ENCODE peak calls at places on chromosome 5, in six cellular contexts. One of them, this sample, is unnamed.

GRCh38 chr5:86118542-86118941 is 499.2 kb upstream of the COX7C start:
- DNase-seq in lower leg skin: no peak
- DNase-seq in activated B cell treated with CpG ODN at 0.5 μM for 24 hours: no peak
- DNase-seq in iPS-NIHi11: peak
- DNase-seq in left cardiac atrium: no peak
- DNase-seq in H9: no peak
- DNase-seq in this sample: no peak

GRCh38 chr5:5373351-5374033 is 49.0 kb upstream of the ICE1 start:
- DNase-seq in lower leg skin: peak
- DNase-seq in activated B cell treated with CpG ODN at 0.5 μM for 24 hours: no peak
- DNase-seq in iPS-NIHi11: no peak
- DNase-seq in left cardiac atrium: no peak
- DNase-seq in H9: no peak
- DNase-seq in this sample: no peak

GRCh38 chr5:68542207-68542606 is 326.7 kb downstream of the PIK3R1 start:
- DNase-seq in lower leg skin: no peak
- DNase-seq in activated B cell treated with CpG ODN at 0.5 μM for 24 hours: no peak
- DNase-seq in iPS-NIHi11: no peak
- DNase-seq in left cardiac atrium: no peak
- DNase-seq in H9: no peak
- DNase-seq in this sample: no peak

GRCh38 chr5:32330126-32330971 is 17.6 kb upstream of the MTMR12 start:
- DNase-seq in lower leg skin: peak
- DNase-seq in activated B cell treated with CpG ODN at 0.5 μM for 24 hours: no peak
- DNase-seq in iPS-NIHi11: no peak
- DNase-seq in left cardiac atrium: no peak
- DNase-seq in H9: no peak
- DNase-seq in this sample: no peak

GRCh38 chr5:138583984-138584637 is 8.9 kb upstream of the HSPA9 start:
- DNase-seq in lower leg skin: no peak
- DNase-seq in activated B cell treated with CpG ODN at 0.5 μM for 24 hours: no peak
- DNase-seq in iPS-NIHi11: no peak
- DNase-seq in left cardiac atrium: no peak
- DNase-seq in H9: no peak
- DNase-seq in this sample: no peak

GRCh38 chr5:50751064-50751657 is 84.7 kb downstream of the PARP8 start:
- DNase-seq in lower leg skin: no peak
- DNase-seq in activated B cell treated with CpG ODN at 0.5 μM for 24 hours: no peak
- DNase-seq in iPS-NIHi11: peak
- DNase-seq in left cardiac atrium: no peak
- DNase-seq in H9: no peak
- DNase-seq in this sample: peak

GRCh38 chr5:164191240-164191639 is 685.8 kb downstream of the MAT2B start:
- DNase-seq in lower leg skin: no peak
- DNase-seq in activated B cell treated with CpG ODN at 0.5 μM for 24 hours: no peak
- DNase-seq in iPS-NIHi11: no peak
- DNase-seq in left cardiac atrium: peak
- DNase-seq in H9: no peak
- DNase-seq in this sample: no peak

GRCh38 chr5:179272326-179273073 is 72.8 kb downstream of the ADAMTS2 start:
- DNase-seq in lower leg skin: no peak
- DNase-seq in activated B cell treated with CpG ODN at 0.5 μM for 24 hours: no peak
- DNase-seq in iPS-NIHi11: no peak
- DNase-seq in left cardiac atrium: peak
- DNase-seq in H9: peak
- DNase-seq in this sample: no peak

GRCh38 chr5:160959804-160960203 is 107.8 kb upstream of the ATP10B start:
- DNase-seq in lower leg skin: peak
- DNase-seq in activated B cell treated with CpG ODN at 0.5 μM for 24 hours: no peak
- DNase-seq in iPS-NIHi11: no peak
- DNase-seq in left cardiac atrium: peak
- DNase-seq in H9: no peak
- DNase-seq in this sample: peak

GRCh38 chr5:74631088-74631960 is 9.2 kb downstream of the ENC1 start:
- DNase-seq in lower leg skin: no peak
- DNase-seq in activated B cell treated with CpG ODN at 0.5 μM for 24 hours: no peak
- DNase-seq in iPS-NIHi11: no peak
- DNase-seq in left cardiac atrium: no peak
- DNase-seq in H9: no peak
- DNase-seq in this sample: peak

GRCh38 chr5:137348759-137349158 is 150.4 kb downstream of the SPOCK1 start:
- DNase-seq in lower leg skin: no peak
- DNase-seq in activated B cell treated with CpG ODN at 0.5 μM for 24 hours: no peak
- DNase-seq in iPS-NIHi11: no peak
- DNase-seq in left cardiac atrium: no peak
- DNase-seq in H9: no peak
- DNase-seq in this sample: no peak

GRCh38 chr5:122436615-122437014 is 124.6 kb downstream of the SNCAIP start:
- DNase-seq in lower leg skin: no peak
- DNase-seq in activated B cell treated with CpG ODN at 0.5 μM for 24 hours: no peak
- DNase-seq in iPS-NIHi11: no peak
- DNase-seq in left cardiac atrium: no peak
- DNase-seq in H9: no peak
- DNase-seq in this sample: no peak

GRCh38 chr5:179264053-179264540 is 81.2 kb downstream of the ADAMTS2 start:
- DNase-seq in lower leg skin: no peak
- DNase-seq in activated B cell treated with CpG ODN at 0.5 μM for 24 hours: no peak
- DNase-seq in iPS-NIHi11: no peak
- DNase-seq in left cardiac atrium: peak
- DNase-seq in H9: peak
- DNase-seq in this sample: no peak

GRCh38 chr5:142411656-142412425 is 87.0 kb upstream of the SPRY4 start:
- DNase-seq in lower leg skin: no peak
- DNase-seq in activated B cell treated with CpG ODN at 0.5 μM for 24 hours: no peak
- DNase-seq in iPS-NIHi11: no peak
- DNase-seq in left cardiac atrium: no peak
- DNase-seq in H9: no peak
- DNase-seq in this sample: no peak

GRCh38 chr5:172751761-172752510 is 19.1 kb downstream of the DUSP1 start:
- DNase-seq in lower leg skin: no peak
- DNase-seq in activated B cell treated with CpG ODN at 0.5 μM for 24 hours: no peak
- DNase-seq in iPS-NIHi11: no peak
- DNase-seq in left cardiac atrium: peak
- DNase-seq in H9: no peak
- DNase-seq in this sample: no peak

GRCh38 chr5:171750316-171750788 is 35.3 kb upstream of the SMIM23 start:
- DNase-seq in lower leg skin: no peak
- DNase-seq in activated B cell treated with CpG ODN at 0.5 μM for 24 hours: no peak
- DNase-seq in iPS-NIHi11: peak
- DNase-seq in left cardiac atrium: peak
- DNase-seq in H9: peak
- DNase-seq in this sample: no peak

GRCh38 chr5:138149530-138149929 is 10.3 kb upstream of the NME5 start:
- DNase-seq in lower leg skin: no peak
- DNase-seq in activated B cell treated with CpG ODN at 0.5 μM for 24 hours: no peak
- DNase-seq in iPS-NIHi11: peak
- DNase-seq in left cardiac atrium: no peak
- DNase-seq in H9: peak
- DNase-seq in this sample: no peak

GRCh38 chr5:55241756-55242155 is 8.3 kb upstream of the CCNO start:
- DNase-seq in lower leg skin: no peak
- DNase-seq in activated B cell treated with CpG ODN at 0.5 μM for 24 hours: no peak
- DNase-seq in iPS-NIHi11: no peak
- DNase-seq in left cardiac atrium: no peak
- DNase-seq in H9: no peak
- DNase-seq in this sample: no peak

GRCh38 chr5:143205386-143205785 is 198.1 kb downstream of the NR3C1 start:
- DNase-seq in lower leg skin: no peak
- DNase-seq in activated B cell treated with CpG ODN at 0.5 μM for 24 hours: no peak
- DNase-seq in iPS-NIHi11: no peak
- DNase-seq in left cardiac atrium: no peak
- DNase-seq in H9: no peak
- DNase-seq in this sample: peak

GRCh38 chr5:148957591-148958202 is 105.2 kb downstream of the SH3TC2 start:
- DNase-seq in lower leg skin: no peak
- DNase-seq in activated B cell treated with CpG ODN at 0.5 μM for 24 hours: peak
- DNase-seq in iPS-NIHi11: peak
- DNase-seq in left cardiac atrium: no peak
- DNase-seq in H9: peak
- DNase-seq in this sample: no peak

GRCh38 chr5:36181709-36182262 is 29.9 kb downstream of the SKP2 start:
- DNase-seq in lower leg skin: no peak
- DNase-seq in activated B cell treated with CpG ODN at 0.5 μM for 24 hours: no peak
- DNase-seq in iPS-NIHi11: no peak
- DNase-seq in left cardiac atrium: no peak
- DNase-seq in H9: no peak
- DNase-seq in this sample: no peak

GRCh38 chr5:134851307-134851923 is 5.6 kb downstream of the C5orf24 start:
- DNase-seq in lower leg skin: no peak
- DNase-seq in activated B cell treated with CpG ODN at 0.5 μM for 24 hours: no peak
- DNase-seq in iPS-NIHi11: no peak
- DNase-seq in left cardiac atrium: no peak
- DNase-seq in H9: no peak
- DNase-seq in this sample: no peak

GRCh38 chr5:98096155-98096554 is 677.3 kb upstream of the RGMB start:
- DNase-seq in lower leg skin: no peak
- DNase-seq in activated B cell treated with CpG ODN at 0.5 μM for 24 hours: no peak
- DNase-seq in iPS-NIHi11: no peak
- DNase-seq in left cardiac atrium: no peak
- DNase-seq in H9: no peak
- DNase-seq in this sample: no peak

GRCh38 chr5:177446184-177447065 is at the start of gene PRR7:
- DNase-seq in lower leg skin: no peak
- DNase-seq in activated B cell treated with CpG ODN at 0.5 μM for 24 hours: peak
- DNase-seq in iPS-NIHi11: peak
- DNase-seq in left cardiac atrium: peak
- DNase-seq in H9: peak
- DNase-seq in this sample: peak

GRCh38 chr5:33275921-33276705 is 164.7 kb upstream of the TARS1 start:
- DNase-seq in lower leg skin: no peak
- DNase-seq in activated B cell treated with CpG ODN at 0.5 μM for 24 hours: no peak
- DNase-seq in iPS-NIHi11: no peak
- DNase-seq in left cardiac atrium: no peak
- DNase-seq in H9: no peak
- DNase-seq in this sample: no peak

GRCh38 chr5:122099060-122099790 is 21.2 kb upstream of the LOX start:
- DNase-seq in lower leg skin: no peak
- DNase-seq in activated B cell treated with CpG ODN at 0.5 μM for 24 hours: no peak
- DNase-seq in iPS-NIHi11: peak
- DNase-seq in left cardiac atrium: no peak
- DNase-seq in H9: no peak
- DNase-seq in this sample: peak

GRCh38 chr5:163377982-163378381 is 59.4 kb upstream of the CCNG1 start:
- DNase-seq in lower leg skin: no peak
- DNase-seq in activated B cell treated with CpG ODN at 0.5 μM for 24 hours: no peak
- DNase-seq in iPS-NIHi11: no peak
- DNase-seq in left cardiac atrium: no peak
- DNase-seq in H9: peak
- DNase-seq in this sample: no peak

GRCh38 chr5:52988335-52989024 is 672 bp upstream of the ITGA2 start:
- DNase-seq in lower leg skin: no peak
- DNase-seq in activated B cell treated with CpG ODN at 0.5 μM for 24 hours: no peak
- DNase-seq in iPS-NIHi11: no peak
- DNase-seq in left cardiac atrium: no peak
- DNase-seq in H9: no peak
- DNase-seq in this sample: no peak

This sample was measured in kidney glomerular epithelial cell.